ENCODE peak calls at places on chromosomes 1 and 21, in eight cellular contexts. W is heart left ventricle, L is transverse colon, S is HCT116, T is upper lobe of left lung, G is sigmoid colon, A is tibial nerve, Y is testis. X is an unnamed sample.

GRCh38 chr21:16315223-16315622 is 585.4 kb downstream of the USP25 start:
- DNase-seq in T (no peak), G (no peak), S (no peak), W (no peak), A (no peak), L (no peak), Y (no peak), X (no peak)

GRCh38 chr1:226965581-226966440 is 25.7 kb downstream of the COQ8A start:
- DNase-seq in T (no peak), A (no peak), G (peak; percentile 45), W (no peak), S (no peak), Y (no peak), L (no peak), X (no peak)

GRCh38 chr1:114455102-114455785 is 55.8 kb downstream of the TRIM33 start:
- DNase-seq in S (no peak), Y (no peak), A (no peak), G (no peak), L (no peak), W (no peak), T (no peak), X (no peak)

GRCh38 chr1:224632921-224633321 is 16.8 kb downstream of the CNIH3 start:
- DNase-seq in Y (no peak), W (no peak), S (no peak), A (no peak), G (no peak), L (no peak), T (no peak), X (no peak)

GRCh38 chr1:204571631-204572030 is 55.4 kb downstream of the MDM4 start:
- DNase-seq in T (no peak), L (no peak), G (no peak), S (no peak), A (no peak), Y (no peak), W (no peak), X (no peak)

GRCh38 chr1:18978706-18979105 is 22.2 kb upstream of the IFFO2 start:
- DNase-seq in L (no peak), T (no peak), S (no peak), G (peak; percentile 18), W (no peak), Y (no peak), A (no peak), X (no peak)

GRCh38 chr1:21620011-21620410 is 49.1 kb downstream of the RAP1GAP start:
- DNase-seq in S (no peak), T (no peak), Y (no peak), G (no peak), L (no peak), W (no peak), A (no peak), X (no peak)

GRCh38 chr1:64112281-64112680 is 91.1 kb upstream of the UBE2U start:
- DNase-seq in Y (no peak), L (no peak), T (no peak), W (no peak), A (no peak), G (no peak), S (no peak), X (no peak)

GRCh38 chr1:119372493-119373086 is 4.0 kb downstream of the HAO2 start:
- DNase-seq in S (peak; percentile 49), G (no peak), Y (peak; percentile 77), T (no peak), W (no peak), L (peak; percentile 55), A (no peak), X (no peak)

GRCh38 chr1:243924588-243925349 is 74.7 kb upstream of the AKT3 start:
- DNase-seq in S (no peak), G (no peak), L (no peak), W (no peak), A (no peak), T (no peak), Y (no peak), X (no peak)

GRCh38 chr21:41601573-41602371 is 93.8 kb upstream of the TMPRSS2 start:
- DNase-seq in Y (no peak), S (no peak), T (peak; percentile 57), A (no peak), W (no peak), G (peak; percentile 40), L (no peak), X (no peak)

GRCh38 chr21:41600556-41600955 is 92.6 kb upstream of the TMPRSS2 start:
- DNase-seq in W (no peak), Y (no peak), G (peak; percentile 46), L (no peak), A (no peak), T (no peak), S (no peak), X (no peak)

GRCh38 chr21:41603476-41603875 is 95.5 kb upstream of the TMPRSS2 start:
- DNase-seq in A (no peak), T (no peak), S (no peak), W (no peak), L (no peak), G (peak; percentile 39), Y (no peak), X (no peak)

GRCh38 chr21:41600961-41601572 is 93.1 kb upstream of the TMPRSS2 start:
- DNase-seq in W (no peak), L (no peak), T (no peak), Y (no peak), S (no peak), G (peak; percentile 39), A (no peak), X (no peak)

GRCh38 chr21:41602511-41602910 is 94.6 kb upstream of the TMPRSS2 start:
- DNase-seq in Y (no peak), S (no peak), W (no peak), A (no peak), G (peak; percentile 11), T (no peak), L (no peak), X (no peak)
- TF ChIP-seq POLR2A in Y (no peak), S (no peak), W (no peak), A (no peak), G (no peak), T (no peak), L (no peak), X (no peak)

DNA sequence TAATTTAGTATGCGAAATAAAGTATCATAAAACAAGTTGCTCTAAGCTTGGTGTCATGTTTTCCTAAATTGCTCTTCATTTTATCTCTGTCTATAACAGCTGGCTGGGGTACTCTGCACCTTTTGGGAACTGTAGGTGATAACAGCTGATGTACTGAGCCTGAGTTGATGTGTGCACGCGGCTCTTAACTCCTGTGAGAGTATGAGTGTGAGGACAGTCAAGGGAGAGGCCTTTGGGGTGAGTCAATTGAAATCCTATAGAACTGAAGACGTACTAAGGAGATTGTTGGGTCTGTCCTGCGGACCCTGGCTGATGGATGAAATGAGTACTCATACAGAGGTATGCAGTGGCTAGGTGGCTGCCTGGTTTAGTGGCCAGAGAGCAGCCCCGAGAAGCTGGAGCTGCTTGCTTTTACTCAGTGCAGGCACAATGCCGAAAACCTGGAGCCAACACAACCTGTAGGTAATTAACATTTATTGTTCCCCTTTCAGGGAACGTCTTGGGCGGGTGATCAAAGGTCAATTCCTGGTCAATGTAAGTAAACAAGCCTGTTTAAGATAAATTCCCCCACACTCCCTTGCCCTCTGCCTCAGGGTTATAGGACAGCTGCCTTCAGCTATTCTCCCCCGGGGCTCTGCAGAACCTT is 188.5 kb downstream of the PRDM2 start:
- DNase-seq in Y (no peak), W (no peak), A (no peak), L (peak; percentile 74), S (no peak), G (no peak), T (no peak), X (no peak)
- H3K9me3 ChIP-seq in Y (no peaks in the 10 kb centered on the region), W (no peaks in the 10 kb centered on the region), A (no peaks in the 10 kb centered on the region), L (no peaks in the 10 kb centered on the region), S (no peaks in the 10 kb centered on the region), G (peaks cover 4% of the 10 kb centered on the region), T (no peaks in the 10 kb centered on the region), X (no peaks in the 10 kb centered on the region)

GRCh38 chr1:207329469-207329868 is 8.0 kb downstream of the CD55 start:
- DNase-seq in W (no peak), S (no peak), Y (no peak), T (no peak), L (no peak), A (no peak), G (no peak), X (no peak)

GRCh38 chr1:207335695-207336363 is 14.4 kb downstream of the CD55 start:
- DNase-seq in Y (no peak), L (no peak), T (no peak), A (no peak), W (no peak), S (no peak), G (no peak), X (no peak)

GRCh38 chr1:207336559-207337467 is 15.3 kb downstream of the CD55 start:
- DNase-seq in Y (no peak), S (no peak), T (no peak), G (no peak), A (no peak), L (no peak), W (no peak), X (no peak)

GRCh38 chr1:207328908-207329307 is 7.4 kb downstream of the CD55 start:
- DNase-seq in W (no peak), A (no peak), S (no peak), Y (no peak), T (no peak), G (no peak), L (no peak), X (no peak)

DNA sequence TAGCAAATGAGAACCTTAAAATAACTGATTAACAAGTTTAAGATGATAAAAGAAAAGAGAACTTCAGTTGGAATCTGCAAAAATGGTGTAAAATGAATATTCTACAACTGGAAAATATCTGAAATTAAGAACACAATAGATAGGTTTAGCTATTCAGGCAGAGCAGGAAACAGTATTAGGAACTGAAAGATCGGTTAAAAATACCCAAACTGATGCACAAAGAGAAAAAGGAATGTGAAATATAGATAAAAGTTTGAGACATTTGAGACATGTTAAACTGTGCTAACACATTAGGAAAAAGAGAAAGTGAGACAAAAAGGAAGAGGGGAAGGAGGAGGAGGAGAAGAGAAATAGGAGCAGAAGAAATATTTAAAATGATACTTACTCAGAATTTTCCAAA is 12.1 kb downstream of the CD55 start:
- DNase-seq in S (no peak), L (no peak), W (no peak), A (no peak), T (no peak), G (no peak), Y (no peak), X (no peak)
- TF ChIP-seq POLR2A in S (no peak), L (no peak), W (no peak), A (no peak), T (no peak), G (no peak), Y (no peak), X (no peak)

DNA sequence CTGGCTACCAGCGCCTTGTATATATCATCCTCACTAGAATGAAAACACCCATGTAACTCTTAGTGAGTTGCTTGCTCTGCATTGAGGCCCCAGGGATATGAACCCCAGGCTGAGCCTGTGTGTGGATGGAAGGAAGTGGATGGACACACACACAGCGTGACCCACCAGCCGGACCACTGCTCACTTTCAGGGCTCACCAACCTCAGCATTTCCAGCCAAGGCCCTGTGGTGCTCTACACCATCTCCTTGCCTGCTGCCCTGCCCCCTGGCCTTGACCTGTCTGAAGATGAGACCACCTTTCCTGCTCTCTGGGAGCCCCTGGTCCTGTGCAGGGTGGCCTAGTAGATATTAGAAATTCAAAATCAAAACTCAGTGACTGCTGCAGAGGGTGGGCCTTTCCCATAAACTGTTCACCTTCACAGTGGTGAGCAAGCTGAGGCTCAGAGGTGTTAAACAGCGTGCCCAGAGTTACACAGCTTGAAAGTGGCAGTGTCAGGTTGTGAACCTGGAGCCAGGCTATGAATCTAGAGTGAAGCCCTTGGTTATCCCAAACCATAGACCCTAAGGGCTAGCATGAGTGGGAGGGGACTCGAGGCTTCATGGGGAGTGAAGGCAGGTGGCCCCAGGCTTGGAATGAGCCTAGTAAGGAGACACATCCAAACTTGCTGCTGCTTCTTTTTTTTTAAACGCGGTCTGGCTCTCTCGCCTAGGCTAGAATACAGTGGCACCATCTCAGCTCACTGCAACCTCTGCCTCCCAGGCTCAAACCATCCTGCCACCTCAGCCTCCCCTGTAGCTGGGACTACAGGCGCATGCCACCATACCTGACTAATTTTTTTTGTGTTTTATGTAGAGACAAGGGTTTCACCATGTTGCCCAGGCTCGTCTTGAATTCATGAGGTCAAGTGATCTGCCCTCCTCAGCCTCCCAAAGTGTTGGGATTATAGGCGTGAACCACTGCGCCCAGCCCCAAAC is 41.5 kb downstream of the MAN1C1 start:
- DNase-seq in L (no peak), T (no peak), G (no peak), S (no peak), W (no peak), A (no peak), Y (no peak), X (peak; percentile 13)
- H3K9me3 ChIP-seq in L (no peaks in the 10 kb centered on the region), T (no peaks in the 10 kb centered on the region), G (no peaks in the 10 kb centered on the region), S (no peaks in the 10 kb centered on the region), W (no peaks in the 10 kb centered on the region), A (no peaks in the 10 kb centered on the region), Y (no peaks in the 10 kb centered on the region), X (no peaks in the 10 kb centered on the region)